ENCODE peak calls at places on chromosomes 4 and X, in five cellular contexts. One of them, this sample, is unnamed.

GRCh38 chr4:163932504-163932903 is 438.0 kb downstream of the TMA16 start:
- DNase-seq in NT2/D1: no peak
- DNase-seq in GM12878: no peak
- DNase-seq in HEK293T: no peak
- DNase-seq in HepG2: no peak
- DNase-seq in this sample: no peak

GRCh38 chr4:182555997-182556418 is 312.8 kb downstream of the TENM3 start:
- DNase-seq in HepG2: no peak
- DNase-seq in HEK293T: peak
- DNase-seq in NT2/D1: peak
- DNase-seq in GM12878: no peak
- DNase-seq in this sample: no peak

GRCh38 chr4:120198411-120198810 is 131.8 kb upstream of the MAD2L1 start:
- DNase-seq in HEK293T: no peak
- DNase-seq in NT2/D1: no peak
- DNase-seq in HepG2: no peak
- DNase-seq in GM12878: no peak
- DNase-seq in this sample: no peak

GRCh38 chrX:16022580-16023170 is 100.7 kb upstream of the GRPR start:
- DNase-seq in GM12878: no peak
- DNase-seq in HepG2: no peak
- DNase-seq in NT2/D1: no peak
- DNase-seq in HEK293T: no peak
- DNase-seq in this sample: no peak

GRCh38 chr4:120633810-120634209 is 288.7 kb downstream of the PRDM5 start:
- DNase-seq in GM12878: no peak
- DNase-seq in HEK293T: no peak
- DNase-seq in NT2/D1: no peak
- DNase-seq in HepG2: no peak
- DNase-seq in this sample: no peak

GRCh38 chr4:121950212-121950679 is 1.6 kb downstream of the TRPC3 start:
- DNase-seq in GM12878: no peak
- DNase-seq in HEK293T: peak
- DNase-seq in NT2/D1: peak
- DNase-seq in HepG2: peak
- DNase-seq in this sample: peak

GRCh38 chr4:123819362-123820035 is 422.9 kb downstream of the SPRY1 start:
- DNase-seq in HEK293T: no peak
- DNase-seq in HepG2: no peak
- DNase-seq in NT2/D1: no peak
- DNase-seq in GM12878: no peak
- DNase-seq in this sample: no peak

GRCh38 chr4:61678297-61678696 is 478.2 kb downstream of the ADGRL3 start:
- DNase-seq in GM12878: no peak
- DNase-seq in HepG2: no peak
- DNase-seq in HEK293T: no peak
- DNase-seq in NT2/D1: no peak
- DNase-seq in this sample: no peak

GRCh38 chr4:156195914-156196313 is 242.2 kb upstream of the CTSO start:
- DNase-seq in HepG2: no peak
- DNase-seq in HEK293T: no peak
- DNase-seq in NT2/D1: no peak
- DNase-seq in GM12878: peak
- DNase-seq in this sample: no peak

GRCh38 chr4:41693629-41694028 is 54.9 kb downstream of the PHOX2B start:
- DNase-seq in HEK293T: peak
- DNase-seq in GM12878: no peak
- DNase-seq in NT2/D1: no peak
- DNase-seq in HepG2: peak
- DNase-seq in this sample: no peak

GRCh38 chrX:17323397-17323796 is 51.6 kb upstream of the NHS start:
- DNase-seq in GM12878: no peak
- DNase-seq in NT2/D1: no peak
- DNase-seq in HEK293T: no peak
- DNase-seq in HepG2: no peak
- DNase-seq in this sample: no peak

GRCh38 chrX:155959018-155959587 is 38.4 kb upstream of the IL9R start:
- DNase-seq in HepG2: no peak
- DNase-seq in NT2/D1: peak
- DNase-seq in HEK293T: no peak
- DNase-seq in GM12878: no peak
- DNase-seq in this sample: no peak

GRCh38 chr4:165384608-165385007 is 5.8 kb downstream of the CPE start:
- DNase-seq in HEK293T: no peak
- DNase-seq in NT2/D1: no peak
- DNase-seq in GM12878: no peak
- DNase-seq in HepG2: peak
- DNase-seq in this sample: no peak

GRCh38 chr4:156968479-156968984 is 3.1 kb downstream of the PDGFC start:
- DNase-seq in HEK293T: peak
- DNase-seq in GM12878: no peak
- DNase-seq in HepG2: peak
- DNase-seq in NT2/D1: peak
- DNase-seq in this sample: no peak

GRCh38 chrX:31168596-31168995 is 96.8 kb upstream of the FTHL17 start:
- DNase-seq in NT2/D1: no peak
- DNase-seq in HEK293T: no peak
- DNase-seq in GM12878: peak
- DNase-seq in HepG2: no peak
- DNase-seq in this sample: no peak

GRCh38 chrX:31170792-31171191 is 99.0 kb upstream of the FTHL17 start:
- DNase-seq in HepG2: no peak
- DNase-seq in NT2/D1: no peak
- DNase-seq in HEK293T: no peak
- DNase-seq in GM12878: no peak
- DNase-seq in this sample: no peak

GRCh38 chrX:31166416-31166815 is 94.6 kb upstream of the FTHL17 start:
- DNase-seq in HepG2: no peak
- DNase-seq in HEK293T: no peak
- DNase-seq in NT2/D1: no peak
- DNase-seq in GM12878: no peak
- DNase-seq in this sample: no peak

GRCh38 chrX:31166832-31167231 is 95.0 kb upstream of the FTHL17 start:
- DNase-seq in HEK293T: no peak
- DNase-seq in NT2/D1: no peak
- DNase-seq in GM12878: no peak
- DNase-seq in HepG2: no peak
- DNase-seq in this sample: no peak

DNA sequence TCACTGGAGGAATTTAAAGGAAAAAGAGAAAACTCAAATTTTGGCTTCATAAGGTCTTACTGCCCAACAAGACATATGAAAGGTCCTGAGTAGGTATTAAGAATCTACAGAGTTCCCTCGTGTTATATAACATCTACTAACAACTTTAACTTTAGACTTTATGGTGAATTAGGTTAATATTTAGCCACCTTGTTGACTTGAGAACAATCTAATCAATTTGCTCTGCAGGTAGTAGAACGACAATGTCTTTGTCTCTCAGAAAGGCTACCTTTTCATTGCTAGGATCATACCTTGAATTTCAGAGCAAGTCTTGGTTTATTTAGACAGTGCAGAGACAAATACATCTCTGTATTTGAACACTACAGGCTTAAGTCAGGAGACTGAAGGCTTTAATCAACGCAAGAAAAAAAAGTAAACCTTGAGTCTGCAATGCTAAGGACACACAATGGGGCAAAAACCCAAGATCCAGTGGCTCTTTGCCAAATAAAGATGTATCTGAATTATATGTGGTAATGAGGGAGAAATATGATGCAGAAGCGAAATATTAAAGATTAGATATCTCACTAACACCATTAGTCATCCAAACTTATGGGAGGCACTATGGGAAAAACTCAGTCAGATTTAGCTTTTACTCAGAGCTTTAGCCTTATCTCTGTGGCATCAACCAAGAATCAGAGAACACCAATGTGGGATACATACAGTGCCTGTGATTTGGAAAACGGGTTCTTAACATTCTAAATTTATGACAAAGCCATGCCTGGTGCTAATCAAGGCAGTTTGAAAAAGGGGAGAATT is 93.6 kb upstream of the FTHL17 start:
- DNase-seq in HEK293T: no peak
- DNase-seq in HepG2: peak
- DNase-seq in GM12878: no peak
- DNase-seq in NT2/D1: no peak
- DNase-seq in this sample: no peak
- TF ChIP-seq SUZ12 in HEK293T: no peak
- TF ChIP-seq SUZ12 in HepG2: no peak
- TF ChIP-seq SUZ12 in GM12878: no peak
- TF ChIP-seq SUZ12 in NT2/D1: no peak
- TF ChIP-seq SUZ12 in this sample: no peak

GRCh38 chr4:152991361-152991760 is 55.2 kb downstream of the FHDC1 start:
- DNase-seq in GM12878: no peak
- DNase-seq in HepG2: no peak
- DNase-seq in HEK293T: no peak
- DNase-seq in NT2/D1: no peak
- DNase-seq in this sample: no peak
- TF ChIP-seq SUZ12 in GM12878: no peak
- TF ChIP-seq SUZ12 in HepG2: no peak
- TF ChIP-seq SUZ12 in HEK293T: no peak
- TF ChIP-seq SUZ12 in NT2/D1: no peak
- TF ChIP-seq SUZ12 in this sample: no peak

GRCh38 chr4:54961357-54961975 is 163.9 kb downstream of the KDR start:
- DNase-seq in HepG2: no peak
- DNase-seq in HEK293T: peak
- DNase-seq in GM12878: no peak
- DNase-seq in NT2/D1: no peak
- DNase-seq in this sample: no peak
- TF ChIP-seq SUZ12 in HepG2: no peak
- TF ChIP-seq SUZ12 in HEK293T: no peak
- TF ChIP-seq SUZ12 in GM12878: no peak
- TF ChIP-seq SUZ12 in NT2/D1: no peak
- TF ChIP-seq SUZ12 in this sample: no peak

DNA sequence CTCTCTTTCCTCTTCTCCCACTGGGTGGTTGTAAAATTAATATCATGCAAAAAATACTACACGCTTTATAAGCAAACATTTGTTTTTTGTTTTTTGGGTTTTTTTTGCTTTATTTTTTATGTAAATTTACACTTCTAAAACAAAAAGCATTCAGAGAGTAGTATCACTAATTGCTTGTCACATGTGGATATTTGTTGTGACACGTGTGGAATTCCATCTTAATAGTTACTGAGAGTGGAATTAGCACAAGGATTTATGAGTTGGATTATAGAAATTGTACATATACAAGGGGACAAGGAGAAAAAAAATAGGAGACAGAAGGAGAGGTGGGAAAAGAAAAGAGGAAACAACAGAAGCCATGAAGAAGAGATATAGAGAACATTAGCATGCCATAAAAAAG is 98.7 kb upstream of the INTU start:
- DNase-seq in GM12878: no peak
- DNase-seq in HepG2: no peak
- DNase-seq in NT2/D1: no peak
- DNase-seq in HEK293T: no peak
- DNase-seq in this sample: no peak
- TF ChIP-seq SUZ12 in GM12878: no peak
- TF ChIP-seq SUZ12 in HepG2: no peak
- TF ChIP-seq SUZ12 in NT2/D1: no peak
- TF ChIP-seq SUZ12 in HEK293T: no peak
- TF ChIP-seq SUZ12 in this sample: no peak

This sample was measured in H1.